ENCODE peak calls at places on chromosomes 3 and 15, in six cellular contexts. J is mesenchymal stem cell, L is neuronal stem cell, E is IMR-90, H is trophoblast cell, V is H1. P is an unnamed sample.

GRCh38 chr3:63961891-63962290 is 49.7 kb upstream of the SCAANT1 start:
- DNase-seq in J (peak), V (no peak), L (no peak), E (peak), H (peak), P (no peak)

GRCh38 chr15:57835119-57835518 is 128.6 kb downstream of the POLR2M start:
- DNase-seq in H (no peak), V (no peak), J (no peak), E (no peak), L (no peak), P (no peak)

GRCh38 chr3:190911382-190911781 is 48.9 kb upstream of the GMNC start:
- DNase-seq in E (no peak), V (no peak), L (peak), H (no peak), J (no peak), P (no peak)

GRCh38 chr15:46654993-46655392 is 1020.2 kb downstream of the SQOR start:
- DNase-seq in J (peak), H (no peak), V (no peak), L (no peak), E (no peak), P (no peak)

GRCh38 chr3:124258057-124258500 is 266.2 kb upstream of the ROPN1 start:
- DNase-seq in J (peak), V (no peak), L (no peak), E (peak), H (peak), P (no peak)

GRCh38 chr3:86792316-86792715 is 198.6 kb downstream of the VGLL3 start:
- DNase-seq in E (peak), V (no peak), H (no peak), J (no peak), L (no peak), P (no peak)

GRCh38 chr3:12440927-12441326 is 43.4 kb upstream of the TSEN2 start:
- DNase-seq in L (no peak), J (no peak), E (peak), V (no peak), H (no peak), P (peak)

GRCh38 chr15:63931556-63931955 is 97.8 kb upstream of the HERC1 start:
- DNase-seq in J (no peak), V (no peak), E (no peak), H (no peak), L (no peak), P (peak)

GRCh38 chr15:75200391-75200764 is 1.3 kb upstream of the C15orf39 start:
- DNase-seq in E (no peak), J (no peak), H (no peak), V (peak), L (no peak), P (no peak)
- H3K4ac ChIP-seq in E (no peak), J (no peak), H (peak), V (peak), L (no peak), P (no peak)

DNA sequence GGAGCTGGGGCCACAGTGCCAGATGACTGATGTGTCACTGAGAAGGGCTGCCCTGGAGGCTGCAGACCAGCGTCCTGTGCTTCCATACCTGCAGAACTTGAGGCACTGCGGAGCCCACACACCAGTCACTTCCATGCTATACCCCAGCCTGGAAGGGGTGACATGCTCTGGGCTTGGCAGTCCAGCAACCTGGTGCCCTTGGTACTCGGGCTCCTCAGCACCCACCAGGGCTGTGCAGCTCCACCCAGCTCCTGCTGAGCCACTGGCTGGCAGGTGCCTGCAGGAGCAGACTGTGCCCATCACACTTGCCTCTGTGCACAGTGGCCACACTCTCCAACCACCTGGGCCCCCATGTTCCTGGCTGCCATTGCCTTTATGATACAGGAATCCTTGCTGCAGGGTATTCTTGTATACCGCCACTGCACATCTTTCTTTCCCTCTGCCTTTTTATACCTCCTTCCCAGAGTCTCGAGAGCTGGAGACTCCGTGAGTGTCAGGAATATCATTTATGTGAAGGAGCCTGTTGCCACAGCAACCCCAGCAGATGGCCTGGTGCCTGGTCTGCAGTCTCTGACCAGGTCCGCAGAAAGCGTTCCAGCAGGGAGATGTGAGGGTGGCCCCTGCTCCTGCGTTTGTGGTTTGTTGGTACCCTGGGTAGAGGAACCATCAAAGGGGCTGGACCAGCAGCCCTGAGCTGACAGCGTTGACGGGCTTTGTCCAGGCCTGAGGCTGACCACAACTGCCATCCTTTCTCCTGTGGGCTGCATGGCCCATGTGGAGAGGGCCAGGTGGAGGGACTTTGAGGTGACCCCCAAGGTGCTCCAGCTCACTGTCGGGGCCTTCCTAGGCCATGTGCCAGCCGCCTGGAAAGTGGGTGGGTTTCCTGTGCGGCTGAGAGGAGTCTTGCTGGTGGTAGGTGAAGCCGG is 93.4 kb upstream of the PLXNA1 start:
- DNase-seq in J (no peak), H (no peak), E (no peak), V (no peak), L (no peak), P (no peak)
- H3K23ac ChIP-seq in J (no peak), H (no peak), E (no peak), V (no peak), L (no peak), P (no peak)

DNA sequence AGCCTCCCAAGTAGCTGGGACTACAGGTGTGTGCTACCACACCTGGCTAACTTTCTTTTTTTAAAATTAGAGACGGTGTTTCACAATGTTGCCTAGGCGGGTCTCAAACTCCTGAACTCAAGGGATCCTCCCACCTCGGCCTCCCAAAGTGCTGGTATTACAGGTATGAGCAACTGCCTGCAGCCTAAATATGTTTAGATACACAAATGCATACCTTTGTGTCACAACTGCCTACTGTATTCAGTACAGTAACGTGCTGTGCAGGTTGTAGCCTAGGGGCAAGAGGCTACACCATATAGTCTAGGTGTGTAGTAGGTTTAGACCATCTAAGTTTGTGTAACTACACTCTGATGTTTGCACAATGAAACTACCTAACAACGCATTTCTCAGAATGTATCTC is 9.5 kb upstream of the PAK6 start:
- DNase-seq in H (peak), L (no peak), J (no peak), E (no peak), V (no peak), P (no peak)
- H4K91ac ChIP-seq in H (no peak), L (no peak), J (no peak), E (no peak), V (no peak), P (no peak)

GRCh38 chr3:25090869-25091453 is 337.1 kb upstream of the RARB start:
- DNase-seq in V (no peak), E (no peak), L (no peak), J (no peak), H (no peak), P (no peak)

GRCh38 chr3:25091938-25092337 is 336.1 kb upstream of the RARB start:
- DNase-seq in V (no peak), L (no peak), J (no peak), H (no peak), E (no peak), P (no peak)

GRCh38 chr3:25088284-25088683 is 339.8 kb upstream of the RARB start:
- DNase-seq in J (no peak), H (no peak), V (no peak), E (no peak), L (no peak), P (no peak)

GRCh38 chr3:25084016-25084415 is 344.0 kb upstream of the RARB start:
- DNase-seq in H (no peak), V (no peak), E (no peak), L (no peak), J (no peak), P (no peak)

GRCh38 chr3:25086721-25087120 is 341.3 kb upstream of the RARB start:
- DNase-seq in H (no peak), L (no peak), J (no peak), V (no peak), E (no peak), P (no peak)
- H3K4ac ChIP-seq in H (no peak), L (no peak), J (no peak), V (no peak), E (no peak), P (no peak)

GRCh38 chr3:149657796-149658443 is at the start of gene WWTR1:
- DNase-seq in E (peak), H (peak), L (peak), V (peak), J (peak), P (peak)

GRCh38 chr3:149657458-149657795 is 398 bp downstream of the WWTR1 start:
- DNase-seq in E (peak), L (no peak), J (peak), H (peak), V (no peak), P (no peak)

GRCh38 chr3:149653564-149653963 is 4.3 kb downstream of the WWTR1 start:
- DNase-seq in H (no peak), J (no peak), E (no peak), V (no peak), L (no peak), P (no peak)

GRCh38 chr3:149654188-149654601 is 3.6 kb downstream of the WWTR1 start:
- DNase-seq in E (peak), H (peak), L (no peak), V (no peak), J (peak), P (no peak)

GRCh38 chr3:149655826-149656599 is 1.8 kb downstream of the WWTR1 start:
- DNase-seq in E (no peak), V (no peak), J (peak), H (no peak), L (no peak), P (no peak)
- H3K23ac ChIP-seq in E (peak), V (no peak), J (no peak), H (peak), L (no peak), P (no peak)